ENCODE peak calls at places on chromosomes 11 and 22, in ten cellular contexts. E is small intestine; X is A549; D is IMR-90; I is Peyer's patch; K is thoracic aorta; B is ovary; W is heart right ventricle; M is CD8-positive, alpha-beta memory T cell; V is psoas muscle. N is an unnamed sample.

GRCh38 chr11:19241260-19242183 is 777 bp upstream of the E2F8 start:
- DNase-seq in E (no peak), X (peak; percentile 67), D (no peak), I (peak; percentile 67), K (no peak), B (peak; percentile 27), W (peak; percentile 30), M (no peak), V (peak; percentile 36), N (peak; percentile 68)

GRCh38 chr11:125165664-125166346 is 1.3 kb downstream of the PKNOX2 start:
- DNase-seq in E (no peak), X (peak; percentile 14), D (peak; percentile 33), I (peak; percentile 53), K (no peak), B (no peak), W (no peak), M (no peak), V (no peak), N (no peak)

GRCh38 chr11:70189622-70190021 is 13.5 kb upstream of the FADD start:
- DNase-seq in E (no peak), X (no peak), D (no peak), I (no peak), K (no peak), B (no peak), W (no peak), M (no peak), V (no peak), N (no peak)

GRCh38 chr11:86948733-86949132 is 6.5 kb downstream of the FZD4 start:
- DNase-seq in E (no peak), X (no peak), D (no peak), I (no peak), K (no peak), B (no peak), W (peak; percentile 55), M (no peak), V (no peak), N (no peak)

GRCh38 chr22:22578702-22579424 is 19.8 kb upstream of the PRAME start:
- DNase-seq in E (no peak), X (no peak), D (peak; percentile 39), I (no peak), K (no peak), B (no peak), W (peak; percentile 28), M (no peak), V (peak; percentile 21), N (no peak)

GRCh38 chr22:20551805-20552449 is 44.5 kb downstream of the MED15 start:
- DNase-seq in E (no peak), X (no peak), D (no peak), I (no peak), K (no peak), B (no peak), W (peak; percentile 52), M (no peak), V (peak; percentile 76), N (no peak)

GRCh38 chr11:17473071-17473744 is 3.4 kb downstream of the ABCC8 start:
- DNase-seq in E (no peak), X (peak; percentile 95), D (peak; percentile 7), I (no peak), K (no peak), B (no peak), W (no peak), M (no peak), V (no peak), N (no peak)

GRCh38 chr11:65353900-65354264 is 669 bp upstream of the TIGD3 start:
- DNase-seq in E (no peak), X (no peak), D (no peak), I (no peak), K (no peak), B (no peak), W (no peak), M (no peak), V (no peak), N (no peak)

GRCh38 chr11:2272946-2273280 is 2.5 kb upstream of the ASCL2 start:
- DNase-seq in E (no peak), X (no peak), D (no peak), I (peak; percentile 27), K (no peak), B (no peak), W (no peak), M (no peak), V (no peak), N (no peak)

GRCh38 chr11:20029193-20029592 is 131.1 kb downstream of the DBX1 start:
- DNase-seq in E (no peak), X (no peak), D (no peak), I (no peak), K (no peak), B (no peak), W (no peak), M (no peak), V (no peak), N (no peak)

GRCh38 chr11:12728417-12728816 is 54.2 kb downstream of the TEAD1 start:
- DNase-seq in E (no peak), X (no peak), D (peak; percentile 34), I (no peak), K (no peak), B (no peak), W (no peak), M (no peak), V (no peak), N (no peak)

GRCh38 chr22:24928322-24928721 is 18.2 kb downstream of the LHFPL7 start:
- DNase-seq in E (peak; percentile 49), X (no peak), D (no peak), I (no peak), K (no peak), B (no peak), W (no peak), M (no peak), V (no peak), N (no peak)

GRCh38 chr11:11845551-11845950 is 3.8 kb downstream of the USP47 start:
- DNase-seq in E (no peak), X (no peak), D (peak; percentile 35), I (no peak), K (no peak), B (no peak), W (no peak), M (no peak), V (no peak), N (no peak)

GRCh38 chr22:26609287-26609686 is 8.5 kb downstream of the CRYBB1 start:
- DNase-seq in E (no peak), X (no peak), D (no peak), I (no peak), K (no peak), B (no peak), W (no peak), M (no peak), V (no peak), N (no peak)
- H3K4me1 ChIP-seq in E (no peaks in the 10 kb centered on the region), X (no peaks in the 10 kb centered on the region), D (peaks cover 8% of the 10 kb centered on the region), I (no peaks in the 10 kb centered on the region), K (no peaks in the 10 kb centered on the region), B (no peaks in the 10 kb centered on the region), W (no peaks in the 10 kb centered on the region), M (peaks cover 25% of the 10 kb centered on the region), V (no peaks in the 10 kb centered on the region), N (no peaks in the 10 kb centered on the region)

GRCh38 chr11:114168086-114168448 is 108.6 kb downstream of the ZBTB16 start:
- DNase-seq in E (no peak), X (no peak), D (no peak), I (no peak), K (no peak), B (no peak), W (no peak), M (no peak), V (no peak), N (no peak)
- H3K4me1 ChIP-seq in E (peaks cover 71% of the 10 kb centered on the region), X (peaks cover 8% of the 10 kb centered on the region), D (peaks cover 4% of the 10 kb centered on the region), I (peaks cover 96% of the 10 kb centered on the region), K (peaks cover 95% of the 10 kb centered on the region), B (peaks cover 73% of the 10 kb centered on the region), W (peaks cover 87% of the 10 kb centered on the region), M (peaks cover 82% of the 10 kb centered on the region), V (peaks cover 97% of the 10 kb centered on the region), N (peaks cover 97% of the 10 kb centered on the region)

GRCh38 chr11:3381794-3382193 is 2.8 kb upstream of the ZNF195 start:
- DNase-seq in E (no peak), X (no peak), D (no peak), I (no peak), K (no peak), B (no peak), W (no peak), M (no peak), V (no peak), N (no peak)

GRCh38 chr11:3380706-3381570 is 2.0 kb upstream of the ZNF195 start:
- DNase-seq in E (no peak), X (no peak), D (no peak), I (no peak), K (no peak), B (peak; percentile 41), W (no peak), M (no peak), V (no peak), N (no peak)

GRCh38 chr11:3382613-3383275 is 3.8 kb upstream of the ZNF195 start:
- DNase-seq in E (peak; percentile 42), X (no peak), D (no peak), I (no peak), K (no peak), B (no peak), W (no peak), M (no peak), V (no peak), N (no peak)

GRCh38 chr11:3375552-3375951 is 3.4 kb downstream of the ZNF195 start:
- DNase-seq in E (no peak), X (no peak), D (no peak), I (no peak), K (no peak), B (no peak), W (no peak), M (no peak), V (no peak), N (no peak)

DNA sequence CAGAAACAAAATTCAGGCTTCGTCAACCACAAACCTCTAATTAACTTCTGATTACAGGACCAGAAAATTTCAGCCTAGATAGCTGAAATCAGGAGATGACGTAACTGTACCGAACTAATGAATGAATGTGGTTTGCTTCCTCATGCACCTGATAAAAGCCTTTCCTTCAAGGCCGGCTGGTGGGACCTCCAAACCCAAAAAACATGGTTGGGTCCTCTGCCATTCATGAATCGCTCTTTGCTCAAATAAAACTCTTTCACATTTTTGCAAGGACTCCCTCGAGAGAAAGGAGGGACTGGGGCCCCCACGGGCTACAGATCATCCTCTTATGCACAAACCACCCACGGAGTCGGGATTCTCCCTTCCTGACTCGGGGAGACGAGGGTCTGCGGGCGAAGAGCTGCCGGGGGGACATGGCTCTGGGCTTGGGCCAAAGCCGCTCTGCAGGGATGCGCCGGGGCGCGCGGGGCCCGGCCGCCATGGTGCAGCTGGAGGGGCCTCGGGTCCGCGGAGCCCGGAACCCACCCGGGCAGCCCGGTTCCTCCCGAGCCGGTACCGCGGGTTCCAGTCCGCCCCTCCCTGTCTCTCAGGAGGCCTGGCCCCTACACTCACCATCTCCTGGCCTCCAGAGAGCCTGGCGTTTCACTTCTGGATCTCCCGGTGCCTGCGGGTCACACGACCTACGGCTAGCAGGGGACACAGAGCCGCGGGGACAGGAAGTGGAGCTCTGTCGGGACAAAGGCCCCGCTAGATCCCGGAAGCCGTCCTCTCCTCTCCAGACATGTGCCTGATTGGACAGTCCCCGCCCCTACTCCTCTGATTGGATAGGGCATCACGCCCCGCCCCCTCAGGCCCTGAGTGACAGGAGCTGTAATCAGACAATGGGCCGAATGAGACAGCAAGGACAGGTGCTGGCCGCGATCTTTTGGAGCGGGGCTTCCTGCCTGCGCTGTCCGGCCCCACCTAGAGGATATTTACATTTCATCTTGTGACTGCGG is at the start of gene ZNF195:
- DNase-seq in E (peak; percentile 99), X (peak; percentile 99), D (peak; percentile 90), I (peak; percentile 99), K (peak; percentile 99), B (peak; percentile 96), W (peak; percentile 98), M (peak; percentile 98), V (peak; percentile 99), N (peak; percentile 99)
- H3K4me1 ChIP-seq in E (peaks cover 10% of the 10 kb centered on the region), X (no peaks in the 10 kb centered on the region), D (no peaks in the 10 kb centered on the region), I (peaks cover 12% of the 10 kb centered on the region), K (peaks cover 5% of the 10 kb centered on the region), B (peaks cover 1% of the 10 kb centered on the region), W (no peaks in the 10 kb centered on the region), M (peaks cover 26% of the 10 kb centered on the region), V (peaks cover 23% of the 10 kb centered on the region), N (peaks cover 5% of the 10 kb centered on the region)

GRCh38 chr11:36450391-36450714 is 59.7 kb downstream of the TRAF6 start:
- DNase-seq in E (no peak), X (no peak), D (no peak), I (no peak), K (no peak), B (no peak), W (no peak), M (no peak), V (no peak), N (no peak)
- H3K4me1 ChIP-seq in E (peaks cover 4% of the 10 kb centered on the region), X (peaks cover 35% of the 10 kb centered on the region), D (peaks cover 30% of the 10 kb centered on the region), I (peaks cover 29% of the 10 kb centered on the region), K (peaks cover 21% of the 10 kb centered on the region), B (peaks cover 19% of the 10 kb centered on the region), W (peaks cover 4% of the 10 kb centered on the region), M (peaks cover 43% of the 10 kb centered on the region), V (peaks cover 7% of the 10 kb centered on the region), N (peaks cover 33% of the 10 kb centered on the region)